ENCODE peak calls at places on chromosomes 1 and 21, in seven cellular contexts. N is upper lobe of right lung; D is GM12878; Q is fibroblast of the aortic adventitia; M is CD8-positive, alpha-beta T cell; C is fibroblast of pulmonary artery; E is OCI-LY7. K is an unnamed sample.

GRCh38 chr1:36199934-36200741 is 24.1 kb upstream of the THRAP3 start:
- DNase-seq in Q (peak), C (peak), N (no peak), M (no peak), E (no peak), D (no peak), K (peak)

GRCh38 chr21:42460391-42461184 is 35.4 kb downstream of the RSPH1 start:
- DNase-seq in N (no peak), E (peak), D (peak), M (peak), C (no peak), Q (no peak), K (no peak)

GRCh38 chr1:94527447-94528031 is 14.0 kb downstream of the F3 start:
- DNase-seq in M (no peak), N (no peak), D (no peak), Q (no peak), E (no peak), C (no peak), K (peak)

GRCh38 chr1:170704256-170704655 is 40.3 kb downstream of the PRRX1 start:
- DNase-seq in C (no peak), M (no peak), D (no peak), Q (peak), N (no peak), E (no peak), K (peak)

GRCh38 chr1:7313081-7313546 is 458.0 kb upstream of the VAMP3 start:
- DNase-seq in E (no peak), D (no peak), C (no peak), M (no peak), N (no peak), Q (no peak), K (no peak)

GRCh38 chr1:228083871-228084278 is 1.4 kb downstream of the ARF1 start:
- DNase-seq in Q (peak), D (no peak), C (peak), E (no peak), N (peak), M (no peak), K (no peak)

GRCh38 chr21:15831497-15831896 is 101.7 kb downstream of the USP25 start:
- DNase-seq in Q (no peak), C (no peak), N (no peak), D (no peak), E (no peak), M (no peak), K (no peak)

GRCh38 chr1:180580237-180580636 is 21.5 kb downstream of the OVAAL start:
- DNase-seq in E (no peak), M (no peak), N (no peak), Q (no peak), C (peak), D (no peak), K (peak)

GRCh38 chr1:27119270-27119618 is 35.7 kb downstream of the SLC9A1 start:
- DNase-seq in E (no peak), Q (peak), N (no peak), M (no peak), D (no peak), C (peak), K (peak)

GRCh38 chr1:5794279-5794678 is 197.9 kb downstream of the NPHP4 start:
- DNase-seq in C (no peak), E (no peak), D (no peak), N (no peak), M (no peak), Q (no peak), K (no peak)

GRCh38 chr1:36884029-36884701 is 150.2 kb downstream of the GRIK3 start:
- DNase-seq in E (peak), C (no peak), N (no peak), D (peak), M (no peak), Q (no peak), K (no peak)

GRCh38 chr1:234102591-234102990 is 198.1 kb downstream of the SLC35F3 start:
- DNase-seq in M (no peak), D (no peak), N (no peak), E (no peak), C (no peak), Q (no peak), K (no peak)

GRCh38 chr1:33612877-33613487 is 140.5 kb downstream of the ZSCAN20 start:
- DNase-seq in N (no peak), C (peak), Q (peak), M (peak), E (peak), D (no peak), K (peak)

GRCh38 chr1:190172636-190173410 is 304.8 kb downstream of the BRINP3 start:
- DNase-seq in C (peak), E (no peak), N (no peak), D (no peak), M (no peak), Q (peak), K (no peak)

GRCh38 chr1:22096463-22096862 is 44.0 kb downstream of the CDC42 start:
- DNase-seq in D (no peak), N (no peak), E (no peak), Q (no peak), M (no peak), C (no peak), K (no peak)

GRCh38 chr1:158153179-158153578 is 27.5 kb upstream of the CD1D start:
- DNase-seq in C (peak), M (no peak), E (no peak), Q (no peak), D (no peak), N (no peak), K (peak)

GRCh38 chr21:38306407-38306806 is 49.6 kb downstream of the KCNJ15 start:
- DNase-seq in M (no peak), C (peak), N (no peak), D (no peak), E (no peak), Q (peak), K (peak)

GRCh38 chr1:40307186-40307585 is 9.9 kb downstream of the COL9A2 start:
- DNase-seq in C (no peak), M (no peak), E (no peak), D (no peak), Q (no peak), N (no peak), K (no peak)

DNA sequence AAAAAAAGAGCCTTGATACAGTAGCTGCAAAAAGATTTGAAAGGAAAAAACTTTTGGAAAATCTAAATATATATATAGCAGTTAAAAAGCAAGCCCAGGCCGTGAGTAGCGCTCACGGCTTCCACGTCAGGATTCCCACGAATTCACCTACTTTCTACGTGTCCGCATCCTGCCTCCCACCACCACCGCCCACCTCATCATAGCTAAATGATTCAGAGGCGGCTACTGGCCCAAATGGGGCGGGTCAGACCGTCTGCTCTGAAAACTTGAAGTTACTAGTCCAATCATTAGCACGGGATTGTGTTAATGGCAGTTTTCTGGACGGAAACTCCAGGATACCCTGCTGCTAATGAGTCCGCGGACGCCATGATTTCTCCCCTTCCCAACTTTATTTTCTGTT is 1.3 kb upstream of the CCSAP start:
- DNase-seq in M (no peak), D (no peak), N (no peak), C (no peak), E (no peak), Q (no peak), K (peak)
- H3K4me3 ChIP-seq in M (no peak), D (no peak), N (peak), C (no peak), E (no peak), Q (no peak), K (peak)

GRCh38 chr1:181737056-181737455 is 253.7 kb downstream of the CACNA1E start:
- DNase-seq in M (no peak), C (no peak), D (no peak), N (no peak), Q (no peak), E (no peak), K (no peak)
- TF ChIP-seq CTCF in M (no peak), C (no peak), D (no peak), N (no peak), Q (no peak), E (no peak), K (no peak)

GRCh38 chr1:235838021-235838420 is 28.7 kb downstream of the LYST start:
- DNase-seq in M (no peak), E (no peak), D (no peak), C (no peak), Q (no peak), N (no peak), K (no peak)

GRCh38 chr1:235831148-235831547 is 35.6 kb downstream of the LYST start:
- DNase-seq in C (peak), D (peak), Q (peak), M (no peak), E (no peak), N (no peak), K (peak)

GRCh38 chr1:235832011-235832410 is 34.7 kb downstream of the LYST start:
- DNase-seq in E (no peak), N (no peak), M (no peak), C (no peak), Q (no peak), D (no peak), K (no peak)

GRCh38 chr1:235834620-235835019 is 32.1 kb downstream of the LYST start:
- DNase-seq in N (no peak), D (no peak), E (no peak), Q (no peak), C (no peak), M (no peak), K (no peak)

GRCh38 chr1:235835226-235835625 is 31.5 kb downstream of the LYST start:
- DNase-seq in E (no peak), N (no peak), D (no peak), Q (peak), M (no peak), C (peak), K (peak)
- H3K4me3 ChIP-seq in E (no peak), N (peak), D (no peak), Q (no peak), M (no peak), C (peak), K (no peak)

GRCh38 chr1:154325583-154326545 is 539 bp downstream of the ATP8B2 start:
- DNase-seq in E (peak), M (peak), Q (peak), D (no peak), C (peak), N (no peak), K (peak)
- TF ChIP-seq CTCF in E (peak), M (peak), Q (peak), D (peak), C (peak), N (peak), K (peak)

GRCh38 chr1:220708929-220709801 is 19.0 kb downstream of the C1orf115 start:
- DNase-seq in N (no peak), Q (no peak), C (no peak), D (no peak), E (no peak), M (no peak), K (no peak)
- H3K4me3 ChIP-seq in N (no peak), Q (no peak), C (no peak), D (no peak), E (no peak), M (no peak), K (no peak)

DNA sequence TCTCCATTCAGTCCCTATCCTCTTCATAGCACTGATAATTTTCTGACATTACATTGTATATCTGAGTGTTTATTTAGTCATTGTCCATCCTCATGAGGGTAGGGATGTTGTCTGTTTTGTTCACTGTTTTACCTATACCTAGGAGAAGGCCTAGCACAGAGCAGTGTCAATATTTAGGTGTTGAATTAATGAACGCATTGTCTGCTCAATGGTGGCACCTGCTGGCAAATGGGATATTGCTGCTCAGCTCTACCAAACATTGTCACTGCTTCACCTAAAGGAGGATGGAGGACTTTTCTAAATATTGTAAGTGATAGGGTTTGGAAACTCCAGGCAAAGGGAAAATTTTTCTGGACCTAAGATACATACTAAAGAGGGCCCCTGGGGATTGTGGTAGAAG is 243.9 kb downstream of the RRAGC start:
- DNase-seq in Q (no peak), N (no peak), D (no peak), C (no peak), E (no peak), M (no peak), K (no peak)
- TF ChIP-seq CTCF in Q (no peak), N (no peak), D (peak), C (no peak), E (peak), M (no peak), K (peak)

GRCh38 chr1:18932879-18933278 is 23.6 kb downstream of the IFFO2 start:
- DNase-seq in C (no peak), D (no peak), E (no peak), M (no peak), Q (no peak), N (peak), K (no peak)
- H3K4me3 ChIP-seq in C (no peak), D (no peak), E (no peak), M (no peak), Q (no peak), N (no peak), K (no peak)